ENCODE peak calls at places on chromosomes 12 and 14, in seven cellular contexts. B is tibial artery, Z is A549, A is bronchial epithelial cell, F is heart right ventricle, V is AG10803, T is PC-3. J is an unnamed sample.

GRCh38 chr14:96242126-96242525 is 13.9 kb upstream of the BDKRB1 start:
- DNase-seq in F (no peak), T (no peak), B (no peak), V (no peak), Z (no peak), A (no peak), J (no peak)

GRCh38 chr12:15677696-15678095 is 111.5 kb downstream of the EPS8 start:
- DNase-seq in B (no peak), F (no peak), Z (no peak), V (no peak), T (no peak), A (no peak), J (no peak)

GRCh38 chr12:128250091-128250490 is 16.9 kb upstream of the TMEM132C start:
- DNase-seq in A (no peak), F (no peak), B (no peak), V (no peak), T (no peak), Z (no peak), J (no peak)

GRCh38 chr14:60061371-60061770 is 30.4 kb upstream of the PCNX4 start:
- DNase-seq in T (peak), F (no peak), A (peak), V (peak), Z (no peak), B (no peak), J (no peak)

GRCh38 chr14:61368061-61368710 is 46.8 kb downstream of the PRKCH start:
- DNase-seq in V (no peak), A (peak), T (peak), Z (no peak), B (no peak), F (no peak), J (no peak)

GRCh38 chr14:28676481-28676880 is 90.1 kb upstream of the FOXG1 start:
- DNase-seq in V (no peak), Z (no peak), F (no peak), A (peak), B (no peak), T (peak), J (peak)

GRCh38 chr14:105646175-105646574 is 119.8 kb downstream of the TMEM121 start:
- DNase-seq in T (no peak), A (no peak), Z (no peak), B (no peak), F (no peak), V (no peak), J (no peak)

GRCh38 chr14:75578099-75578785 is at the start of gene FLVCR2:
- DNase-seq in B (peak), V (peak), A (peak), T (peak), F (peak), Z (peak), J (peak)

GRCh38 chr12:101823891-101824290 is 6.9 kb downstream of the GNPTAB start:
- DNase-seq in T (peak), B (peak), Z (peak), V (peak), A (peak), F (peak), J (no peak)

GRCh38 chr12:92136883-92137582 is 8.6 kb downstream of the BTG1 start:
- DNase-seq in Z (peak), F (no peak), T (peak), B (no peak), V (peak), A (peak), J (peak)

GRCh38 chr12:22656376-22656775 is 31.4 kb downstream of the ETNK1 start:
- DNase-seq in F (no peak), B (no peak), T (no peak), A (no peak), Z (no peak), V (no peak), J (no peak)

GRCh38 chr14:100738704-100739131 is 12.0 kb downstream of the DLK1 start:
- DNase-seq in V (no peak), Z (no peak), F (no peak), B (no peak), T (no peak), A (no peak), J (no peak)

GRCh38 chr12:106226884-106227640 is 20.8 kb downstream of the CKAP4 start:
- DNase-seq in V (peak), T (peak), B (no peak), Z (peak), F (no peak), A (peak), J (peak)

GRCh38 chr12:71731439-71732356 is 23.0 kb upstream of the RAB21 start:
- DNase-seq in Z (no peak), T (peak), A (no peak), F (no peak), B (no peak), V (peak), J (peak)

DNA sequence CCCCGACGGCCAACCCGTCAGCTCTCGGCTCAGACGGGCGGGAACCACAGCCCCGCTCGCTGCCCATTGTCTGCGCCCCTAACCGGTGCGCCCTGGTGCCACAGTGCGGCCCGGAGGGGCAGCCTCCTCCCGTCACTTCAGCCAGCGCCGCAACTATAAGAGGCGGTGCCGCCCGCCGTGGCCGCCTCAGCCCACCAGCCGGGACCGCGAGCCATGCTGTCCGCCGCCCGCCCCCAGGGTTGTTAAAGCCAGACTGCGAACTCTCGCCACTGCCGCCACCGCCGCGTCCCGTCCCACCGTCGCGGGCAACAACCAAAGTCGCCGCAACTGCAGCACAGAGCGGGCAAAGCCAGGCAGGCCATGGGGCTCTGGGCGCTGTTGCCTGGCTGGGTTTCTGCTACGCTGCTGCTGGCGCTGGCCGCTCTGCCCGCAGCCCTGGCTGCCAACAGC is at the start of gene WNT1:
- DNase-seq in T (no peak), B (no peak), F (no peak), A (no peak), Z (no peak), V (no peak), J (no peak)
- H3K4me3 ChIP-seq in T (peak), B (peak), F (peak), A (no peak), Z (peak), V (peak), J (no peak)

DNA sequence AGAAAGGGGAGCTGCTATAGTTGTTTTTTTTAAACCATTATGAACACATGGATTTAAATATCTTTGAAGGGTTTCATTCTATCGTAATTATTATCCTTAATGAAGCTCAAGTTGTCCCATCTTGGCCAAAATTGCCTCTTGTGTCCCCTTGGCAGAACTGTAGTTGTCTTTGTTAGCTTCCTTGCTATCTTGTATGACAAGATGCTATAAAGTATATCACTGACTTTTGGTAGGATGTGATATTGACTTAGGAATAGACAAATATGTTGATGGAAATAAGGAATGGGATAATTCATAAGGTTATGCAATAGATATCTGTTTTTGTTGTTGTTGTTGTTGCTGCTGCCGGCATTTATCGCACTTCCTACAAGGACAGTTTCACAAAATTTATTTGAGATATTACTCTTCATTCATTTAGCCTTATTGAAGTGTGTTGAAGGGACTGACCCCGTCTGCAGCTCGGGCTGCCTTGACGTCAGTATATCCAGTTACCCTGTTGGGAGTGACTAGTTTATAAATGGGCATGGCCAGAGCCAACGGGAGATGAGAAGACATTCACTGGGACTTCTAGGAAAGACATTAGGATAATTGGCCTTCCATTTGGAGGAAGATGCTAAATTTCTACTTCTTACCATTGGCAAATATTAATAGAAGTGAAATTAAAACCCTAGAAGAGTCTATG is 26.1 kb upstream of the APOLD1 start:
- DNase-seq in T (no peak), Z (no peak), A (no peak), F (no peak), B (no peak), V (no peak), J (no peak)
- H3K4me3 ChIP-seq in T (no peak), Z (no peak), A (no peak), F (no peak), B (no peak), V (no peak), J (no peak)

GRCh38 chr12:79687711-79688270 is 3.0 kb downstream of the PAWR start:
- DNase-seq in A (peak), V (peak), F (no peak), Z (no peak), T (no peak), B (no peak), J (peak)
- H3K4me3 ChIP-seq in A (peak), V (peak), F (peak), Z (peak), T (peak), B (peak), J (peak)

DNA sequence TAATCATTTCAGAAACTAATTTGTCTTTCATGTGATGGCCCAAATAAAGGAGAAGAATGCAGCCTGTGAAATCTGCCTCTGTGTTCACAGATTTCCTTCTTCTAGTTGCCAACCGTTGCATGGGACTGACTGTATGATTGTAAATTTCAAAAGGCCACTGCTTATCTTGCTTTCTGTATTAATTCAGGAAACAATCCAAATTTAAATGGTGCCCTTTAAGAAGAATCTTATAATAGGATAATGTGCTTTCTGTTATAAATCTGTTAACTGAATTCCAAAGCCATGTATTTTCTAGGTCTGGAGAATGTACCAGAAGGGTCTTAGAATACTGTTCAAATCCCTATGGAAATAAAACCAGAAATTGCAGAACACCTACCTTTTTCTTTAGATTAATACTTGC is 58.6 kb upstream of the ATP2A2 start:
- DNase-seq in T (no peak), F (no peak), V (no peak), Z (no peak), B (no peak), A (no peak), J (no peak)
- H3K4me3 ChIP-seq in T (no peak), F (no peak), V (no peak), Z (no peak), B (no peak), A (no peak), J (no peak)

DNA sequence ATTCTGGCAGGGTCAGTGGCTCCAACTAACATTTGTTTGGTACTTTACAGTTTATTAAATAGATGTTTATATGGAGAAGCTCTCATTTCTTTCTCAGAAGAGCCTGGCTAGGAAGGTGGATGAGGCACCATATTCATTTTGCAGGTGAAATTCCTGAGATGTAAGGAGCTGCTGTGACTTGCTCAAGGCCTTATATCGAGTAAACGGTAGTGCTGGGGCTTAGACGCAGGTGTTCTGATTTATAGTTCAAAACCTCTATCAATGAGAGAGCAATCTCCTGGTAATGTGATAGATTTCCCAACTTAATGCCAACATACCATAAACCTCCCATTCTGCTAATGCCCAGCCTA is 42.3 kb downstream of the DAD1 start:
- DNase-seq in V (no peak), Z (no peak), F (no peak), B (no peak), T (no peak), A (no peak), J (no peak)
- H3K4me3 ChIP-seq in V (no peak), Z (no peak), F (no peak), B (no peak), T (no peak), A (no peak), J (no peak)

GRCh38 chr12:104958946-104959841 is 1.1 kb upstream of the SLC41A2 start:
- DNase-seq in B (no peak), V (peak), Z (no peak), A (peak), F (no peak), T (peak), J (peak)
- H3K4me3 ChIP-seq in B (peak), V (peak), Z (peak), A (peak), F (peak), T (peak), J (peak)

DNA sequence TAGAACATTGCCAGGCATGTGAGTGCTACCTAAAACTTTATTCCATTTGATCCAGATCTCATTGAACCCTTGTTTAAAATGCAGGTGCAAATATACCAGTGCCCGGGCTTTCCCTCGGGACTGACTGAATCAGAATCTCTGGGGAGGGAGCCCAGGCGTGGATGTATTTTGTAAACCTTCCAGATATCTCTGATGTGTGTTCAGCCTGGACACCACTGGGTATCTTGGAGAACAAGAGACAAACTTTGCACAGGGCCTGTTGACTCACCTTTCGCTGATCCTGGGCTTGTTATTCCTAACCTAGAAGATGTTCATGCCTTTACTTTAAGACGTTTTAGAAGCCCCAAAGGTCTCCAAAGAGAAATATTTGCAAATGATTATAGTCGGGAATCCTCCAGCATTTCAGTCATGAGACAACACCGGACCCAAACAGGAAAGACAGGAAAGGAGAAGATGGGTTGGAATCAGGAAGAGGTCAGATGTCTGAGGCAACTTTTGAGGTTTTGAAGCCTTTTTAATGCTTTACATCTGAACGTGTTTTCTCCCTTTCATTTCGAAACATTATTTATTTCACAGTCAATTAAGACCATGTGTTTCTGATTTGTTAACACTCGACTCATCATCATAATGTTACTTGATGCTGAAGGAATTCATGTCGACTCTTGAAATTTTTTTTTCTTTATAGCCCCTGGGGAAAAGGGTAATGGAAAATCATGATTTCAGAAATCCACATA is 118.6 kb downstream of the PLXNC1 start:
- DNase-seq in A (peak), Z (no peak), B (no peak), F (no peak), T (no peak), V (peak), J (peak)
- H3K4me3 ChIP-seq in A (no peak), Z (no peak), B (no peak), F (no peak), T (no peak), V (peak), J (no peak)

DNA sequence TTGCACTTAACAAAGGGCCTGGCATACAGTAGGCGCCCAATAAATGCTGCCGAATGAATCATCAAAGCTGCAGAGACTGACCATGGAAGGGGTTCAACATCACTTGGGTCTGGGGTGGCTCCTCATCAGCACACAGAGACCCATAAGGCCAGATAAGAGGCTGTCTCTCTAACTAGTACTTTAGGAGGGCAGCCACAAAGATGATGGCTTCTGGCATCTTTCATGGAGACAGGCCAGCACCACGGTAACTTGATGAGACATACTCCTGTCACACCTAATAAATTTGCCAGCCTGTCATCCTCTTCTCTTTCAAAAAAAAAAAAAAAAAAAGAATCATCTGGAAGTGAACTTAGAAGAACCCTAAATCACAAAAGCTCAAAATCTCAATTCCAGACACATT is 3.4 kb downstream of the PRIMA1 start:
- DNase-seq in F (no peak), B (no peak), T (no peak), V (no peak), A (no peak), Z (no peak), J (no peak)
- H3K4me3 ChIP-seq in F (no peak), B (no peak), T (no peak), V (no peak), A (no peak), Z (no peak), J (no peak)